ENCODE peak calls at places on chromosomes 2 and 18, in nine cellular contexts. One of them, this sample, is unnamed.

GRCh38 chr2:197277726-197278259 is 32.8 kb downstream of the ANKRD44 start:
- DNase-seq in HuH-7.5: no peak
- DNase-seq in WTC11: no peak
- DNase-seq in DMS153: no peak
- DNase-seq in NCI-H1105 treated with DMSO at 0.1 percent for 48 hours: no peak
- DNase-seq in NCI-H460: no peak
- DNase-seq in CD8-positive, alpha-beta memory T cell: no peak
- DNase-seq in AG08395: no peak
- DNase-seq in NCI-H2081: no peak
- DNase-seq in this sample: no peak

GRCh38 chr2:234459401-234460009 is 37.4 kb downstream of the ARL4C start:
- DNase-seq in CD8-positive, alpha-beta memory T cell: peak
- DNase-seq in HuH-7.5: no peak
- DNase-seq in AG08395: no peak
- DNase-seq in NCI-H1105 treated with DMSO at 0.1 percent for 48 hours: no peak
- DNase-seq in WTC11: no peak
- DNase-seq in DMS153: no peak
- DNase-seq in NCI-H2081: no peak
- DNase-seq in NCI-H460: no peak
- DNase-seq in this sample: no peak

GRCh38 chr2:71742953-71743601 is 289.7 kb downstream of the DYSF start:
- DNase-seq in NCI-H460: peak
- DNase-seq in CD8-positive, alpha-beta memory T cell: no peak
- DNase-seq in WTC11: no peak
- DNase-seq in NCI-H1105 treated with DMSO at 0.1 percent for 48 hours: no peak
- DNase-seq in HuH-7.5: no peak
- DNase-seq in AG08395: peak
- DNase-seq in DMS153: no peak
- DNase-seq in NCI-H2081: no peak
- DNase-seq in this sample: no peak

GRCh38 chr2:201680743-201681142 is 17.7 kb downstream of the MPP4 start:
- DNase-seq in HuH-7.5: peak
- DNase-seq in CD8-positive, alpha-beta memory T cell: no peak
- DNase-seq in WTC11: peak
- DNase-seq in NCI-H1105 treated with DMSO at 0.1 percent for 48 hours: no peak
- DNase-seq in AG08395: no peak
- DNase-seq in NCI-H2081: no peak
- DNase-seq in NCI-H460: no peak
- DNase-seq in DMS153: no peak
- DNase-seq in this sample: no peak

GRCh38 chr2:219017166-219017931 is 24.0 kb downstream of the CFAP65 start:
- DNase-seq in NCI-H2081: no peak
- DNase-seq in AG08395: no peak
- DNase-seq in NCI-H1105 treated with DMSO at 0.1 percent for 48 hours: no peak
- DNase-seq in NCI-H460: no peak
- DNase-seq in WTC11: no peak
- DNase-seq in HuH-7.5: no peak
- DNase-seq in CD8-positive, alpha-beta memory T cell: no peak
- DNase-seq in DMS153: no peak
- DNase-seq in this sample: no peak

GRCh38 chr18:45628979-45629958 is 14.0 kb downstream of the SLC14A2 start:
- DNase-seq in CD8-positive, alpha-beta memory T cell: no peak
- DNase-seq in AG08395: peak
- DNase-seq in DMS153: no peak
- DNase-seq in NCI-H1105 treated with DMSO at 0.1 percent for 48 hours: no peak
- DNase-seq in WTC11: no peak
- DNase-seq in NCI-H460: no peak
- DNase-seq in HuH-7.5: no peak
- DNase-seq in NCI-H2081: no peak
- DNase-seq in this sample: no peak

GRCh38 chr18:50183556-50183955 is 11.4 kb downstream of the MYO5B start:
- DNase-seq in CD8-positive, alpha-beta memory T cell: no peak
- DNase-seq in AG08395: no peak
- DNase-seq in NCI-H460: peak
- DNase-seq in NCI-H1105 treated with DMSO at 0.1 percent for 48 hours: no peak
- DNase-seq in NCI-H2081: no peak
- DNase-seq in DMS153: no peak
- DNase-seq in WTC11: no peak
- DNase-seq in HuH-7.5: no peak
- DNase-seq in this sample: no peak

GRCh38 chr2:159002465-159003130 is 34.2 kb downstream of the TANC1 start:
- DNase-seq in DMS153: no peak
- DNase-seq in WTC11: no peak
- DNase-seq in CD8-positive, alpha-beta memory T cell: no peak
- DNase-seq in HuH-7.5: no peak
- DNase-seq in NCI-H2081: no peak
- DNase-seq in NCI-H460: no peak
- DNase-seq in NCI-H1105 treated with DMSO at 0.1 percent for 48 hours: no peak
- DNase-seq in AG08395: no peak
- DNase-seq in this sample: no peak

GRCh38 chr2:11228692-11229091 is 73.4 kb downstream of the SLC66A3 start:
- DNase-seq in NCI-H1105 treated with DMSO at 0.1 percent for 48 hours: no peak
- DNase-seq in DMS153: no peak
- DNase-seq in NCI-H460: no peak
- DNase-seq in AG08395: no peak
- DNase-seq in HuH-7.5: no peak
- DNase-seq in NCI-H2081: no peak
- DNase-seq in CD8-positive, alpha-beta memory T cell: no peak
- DNase-seq in WTC11: no peak
- DNase-seq in this sample: no peak

GRCh38 chr2:238929242-238930081 is 81.6 kb downstream of the TWIST2 start:
- DNase-seq in AG08395: peak
- DNase-seq in NCI-H1105 treated with DMSO at 0.1 percent for 48 hours: no peak
- DNase-seq in DMS153: no peak
- DNase-seq in CD8-positive, alpha-beta memory T cell: no peak
- DNase-seq in HuH-7.5: no peak
- DNase-seq in NCI-H2081: no peak
- DNase-seq in NCI-H460: no peak
- DNase-seq in WTC11: no peak
- DNase-seq in this sample: no peak

GRCh38 chr2:64807417-64807816 is 153.7 kb upstream of the SERTAD2 start:
- DNase-seq in AG08395: peak
- DNase-seq in WTC11: no peak
- DNase-seq in NCI-H460: peak
- DNase-seq in NCI-H2081: no peak
- DNase-seq in HuH-7.5: no peak
- DNase-seq in DMS153: no peak
- DNase-seq in CD8-positive, alpha-beta memory T cell: no peak
- DNase-seq in NCI-H1105 treated with DMSO at 0.1 percent for 48 hours: no peak
- DNase-seq in this sample: no peak

GRCh38 chr2:68806511-68807109 is 64.6 kb downstream of the BMP10 start:
- DNase-seq in HuH-7.5: no peak
- DNase-seq in NCI-H1105 treated with DMSO at 0.1 percent for 48 hours: no peak
- DNase-seq in NCI-H460: peak
- DNase-seq in DMS153: no peak
- DNase-seq in NCI-H2081: no peak
- DNase-seq in AG08395: peak
- DNase-seq in CD8-positive, alpha-beta memory T cell: no peak
- DNase-seq in WTC11: no peak
- DNase-seq in this sample: no peak

GRCh38 chr2:20348542-20348941 is 2.1 kb downstream of the PUM2 start:
- DNase-seq in HuH-7.5: no peak
- DNase-seq in WTC11: no peak
- DNase-seq in DMS153: no peak
- DNase-seq in AG08395: no peak
- DNase-seq in NCI-H2081: peak
- DNase-seq in CD8-positive, alpha-beta memory T cell: no peak
- DNase-seq in NCI-H460: no peak
- DNase-seq in NCI-H1105 treated with DMSO at 0.1 percent for 48 hours: no peak
- DNase-seq in this sample: peak

GRCh38 chr2:219998099-219998498 is 370.7 kb downstream of the SLC4A3 start:
- DNase-seq in AG08395: peak
- DNase-seq in NCI-H2081: no peak
- DNase-seq in WTC11: peak
- DNase-seq in NCI-H1105 treated with DMSO at 0.1 percent for 48 hours: no peak
- DNase-seq in DMS153: no peak
- DNase-seq in NCI-H460: no peak
- DNase-seq in CD8-positive, alpha-beta memory T cell: no peak
- DNase-seq in HuH-7.5: no peak
- DNase-seq in this sample: no peak

GRCh38 chr2:239399404-239399999 is 1.3 kb downstream of the HDAC4 start:
- DNase-seq in HuH-7.5: peak
- DNase-seq in NCI-H1105 treated with DMSO at 0.1 percent for 48 hours: peak
- DNase-seq in NCI-H460: no peak
- DNase-seq in AG08395: no peak
- DNase-seq in NCI-H2081: peak
- DNase-seq in CD8-positive, alpha-beta memory T cell: peak
- DNase-seq in DMS153: no peak
- DNase-seq in WTC11: no peak
- DNase-seq in this sample: peak

GRCh38 chr2:54570925-54571694 is 115.0 kb downstream of the SPTBN1 start:
- DNase-seq in WTC11: no peak
- DNase-seq in CD8-positive, alpha-beta memory T cell: peak
- DNase-seq in NCI-H1105 treated with DMSO at 0.1 percent for 48 hours: no peak
- DNase-seq in HuH-7.5: no peak
- DNase-seq in NCI-H2081: peak
- DNase-seq in AG08395: peak
- DNase-seq in DMS153: peak
- DNase-seq in NCI-H460: peak
- DNase-seq in this sample: no peak

GRCh38 chr2:113755690-113756063 is 765 bp downstream of the SLC35F5 start:
- DNase-seq in HuH-7.5: no peak
- DNase-seq in AG08395: no peak
- DNase-seq in WTC11: no peak
- DNase-seq in NCI-H1105 treated with DMSO at 0.1 percent for 48 hours: no peak
- DNase-seq in NCI-H2081: no peak
- DNase-seq in NCI-H460: no peak
- DNase-seq in DMS153: no peak
- DNase-seq in CD8-positive, alpha-beta memory T cell: no peak
- DNase-seq in this sample: no peak

GRCh38 chr18:26460449-26461091 is 87.8 kb downstream of the KCTD1 start:
- DNase-seq in NCI-H2081: peak
- DNase-seq in NCI-H1105 treated with DMSO at 0.1 percent for 48 hours: peak
- DNase-seq in HuH-7.5: no peak
- DNase-seq in CD8-positive, alpha-beta memory T cell: no peak
- DNase-seq in WTC11: no peak
- DNase-seq in AG08395: no peak
- DNase-seq in DMS153: peak
- DNase-seq in NCI-H460: no peak
- DNase-seq in this sample: peak

GRCh38 chr2:205902041-205902898 is 183.7 kb downstream of the INO80D start:
- DNase-seq in HuH-7.5: no peak
- DNase-seq in WTC11: no peak
- DNase-seq in NCI-H460: no peak
- DNase-seq in NCI-H2081: peak
- DNase-seq in AG08395: no peak
- DNase-seq in DMS153: peak
- DNase-seq in CD8-positive, alpha-beta memory T cell: no peak
- DNase-seq in NCI-H1105 treated with DMSO at 0.1 percent for 48 hours: no peak
- DNase-seq in this sample: no peak

GRCh38 chr18:25190468-25190867 is 161.5 kb downstream of the ZNF521 start:
- DNase-seq in NCI-H1105 treated with DMSO at 0.1 percent for 48 hours: no peak
- DNase-seq in CD8-positive, alpha-beta memory T cell: no peak
- DNase-seq in NCI-H2081: no peak
- DNase-seq in NCI-H460: no peak
- DNase-seq in AG08395: no peak
- DNase-seq in WTC11: no peak
- DNase-seq in HuH-7.5: no peak
- DNase-seq in DMS153: no peak
- DNase-seq in this sample: no peak

GRCh38 chr2:17309741-17310339 is 208.4 kb downstream of the RAD51AP2 start:
- DNase-seq in NCI-H2081: peak
- DNase-seq in DMS153: peak
- DNase-seq in NCI-H1105 treated with DMSO at 0.1 percent for 48 hours: peak
- DNase-seq in HuH-7.5: peak
- DNase-seq in CD8-positive, alpha-beta memory T cell: no peak
- DNase-seq in AG08395: peak
- DNase-seq in NCI-H460: peak
- DNase-seq in WTC11: peak
- DNase-seq in this sample: peak

GRCh38 chr2:26922638-26923466 is 47.6 kb upstream of the MAPRE3 start:
- DNase-seq in CD8-positive, alpha-beta memory T cell: no peak
- DNase-seq in WTC11: peak
- DNase-seq in NCI-H2081: peak
- DNase-seq in NCI-H460: peak
- DNase-seq in NCI-H1105 treated with DMSO at 0.1 percent for 48 hours: peak
- DNase-seq in AG08395: peak
- DNase-seq in DMS153: peak
- DNase-seq in HuH-7.5: peak
- DNase-seq in this sample: peak

GRCh38 chr18:60060578-60060977 is 160.8 kb downstream of the PMAIP1 start:
- DNase-seq in WTC11: no peak
- DNase-seq in NCI-H460: no peak
- DNase-seq in DMS153: no peak
- DNase-seq in AG08395: peak
- DNase-seq in CD8-positive, alpha-beta memory T cell: no peak
- DNase-seq in HuH-7.5: no peak
- DNase-seq in NCI-H2081: no peak
- DNase-seq in NCI-H1105 treated with DMSO at 0.1 percent for 48 hours: no peak
- DNase-seq in this sample: no peak

GRCh38 chr18:22169011-22169888 is at the start of gene GATA6:
- DNase-seq in NCI-H1105 treated with DMSO at 0.1 percent for 48 hours: peak
- DNase-seq in NCI-H460: peak
- DNase-seq in CD8-positive, alpha-beta memory T cell: peak
- DNase-seq in WTC11: peak
- DNase-seq in AG08395: peak
- DNase-seq in NCI-H2081: peak
- DNase-seq in HuH-7.5: peak
- DNase-seq in DMS153: peak
- DNase-seq in this sample: peak

GRCh38 chr2:50746526-50746925 is 285.4 kb downstream of the NRXN1 start:
- DNase-seq in AG08395: no peak
- DNase-seq in NCI-H2081: peak
- DNase-seq in NCI-H460: no peak
- DNase-seq in WTC11: peak
- DNase-seq in HuH-7.5: peak
- DNase-seq in NCI-H1105 treated with DMSO at 0.1 percent for 48 hours: no peak
- DNase-seq in CD8-positive, alpha-beta memory T cell: no peak
- DNase-seq in DMS153: no peak
- DNase-seq in this sample: peak

GRCh38 chr2:85179541-85179940 is 46.3 kb downstream of the TCF7L1 start:
- DNase-seq in CD8-positive, alpha-beta memory T cell: no peak
- DNase-seq in HuH-7.5: no peak
- DNase-seq in NCI-H2081: no peak
- DNase-seq in NCI-H460: no peak
- DNase-seq in WTC11: no peak
- DNase-seq in AG08395: no peak
- DNase-seq in DMS153: no peak
- DNase-seq in NCI-H1105 treated with DMSO at 0.1 percent for 48 hours: no peak
- DNase-seq in this sample: no peak